ENCODE peak calls at places on chromosomes 1 and 21, in nine cellular contexts. C is fibroblast of lung, I is heart right ventricle, F is tibial nerve, R is astrocyte of the spinal cord, X is neural progenitor cell, S is heart left ventricle, A is fibroblast of mammary gland, W is choroid plexus epithelial cell. H is an unnamed sample.

GRCh38 chr1:92755541-92756351 is 29.2 kb downstream of the EVI5 start:
- DNase-seq in C (peak), I (peak), F (no peak), R (no peak), X (no peak), S (peak), A (peak), W (no peak), H (peak)

GRCh38 chr1:167943541-167943940 is 6.7 kb upstream of the MPC2 start:
- DNase-seq in C (no peak), I (no peak), F (no peak), R (no peak), X (no peak), S (no peak), A (no peak), W (no peak), H (no peak)

GRCh38 chr1:84541679-84542078 is 32.6 kb downstream of the CTBS start:
- DNase-seq in C (peak), I (no peak), F (no peak), R (no peak), X (peak), S (no peak), A (no peak), W (no peak), H (no peak)

GRCh38 chr1:93640656-93641440 is 40.8 kb downstream of the BCAR3 start:
- DNase-seq in C (no peak), I (no peak), F (no peak), R (no peak), X (no peak), S (no peak), A (no peak), W (no peak), H (no peak)

GRCh38 chr1:103106426-103107321 is 1.6 kb downstream of the COL11A1 start:
- DNase-seq in C (peak), I (no peak), F (peak), R (peak), X (peak), S (no peak), A (peak), W (peak), H (peak)

GRCh38 chr1:19432943-19433609 is 52.3 kb downstream of the CAPZB start:
- DNase-seq in C (peak), I (no peak), F (no peak), R (no peak), X (no peak), S (no peak), A (peak), W (no peak), H (no peak)

GRCh38 chr21:32314806-32315205 is 16.2 kb downstream of the MRAP start:
- DNase-seq in C (no peak), I (no peak), F (no peak), R (no peak), X (no peak), S (no peak), A (no peak), W (no peak), H (no peak)

GRCh38 chr1:189021577-189021976 is 1456.1 kb downstream of the BRINP3 start:
- DNase-seq in C (no peak), I (no peak), F (no peak), R (no peak), X (no peak), S (no peak), A (no peak), W (no peak), H (no peak)

GRCh38 chr1:183450086-183450485 is 22.2 kb upstream of the SMG7 start:
- DNase-seq in C (peak), I (no peak), F (no peak), R (no peak), X (no peak), S (no peak), A (peak), W (peak), H (no peak)

GRCh38 chr1:65762081-65762862 is 30.4 kb upstream of the PDE4B start:
- DNase-seq in C (peak), I (no peak), F (no peak), R (no peak), X (no peak), S (no peak), A (peak), W (no peak), H (peak)

GRCh38 chr1:58399176-58399575 is 147.3 kb downstream of the OMA1 start:
- DNase-seq in C (no peak), I (no peak), F (no peak), R (no peak), X (no peak), S (no peak), A (no peak), W (no peak), H (peak)

GRCh38 chr1:163307479-163308171 is 14.1 kb upstream of the NUF2 start:
- DNase-seq in C (peak), I (no peak), F (no peak), R (peak), X (no peak), S (no peak), A (peak), W (peak), H (peak)

GRCh38 chr1:168390261-168390660 is 109.6 kb downstream of the TBX19 start:
- DNase-seq in C (no peak), I (no peak), F (no peak), R (no peak), X (no peak), S (no peak), A (no peak), W (no peak), H (no peak)

GRCh38 chr1:225906467-225906866 is 17.5 kb upstream of the LEFTY1 start:
- DNase-seq in C (no peak), I (no peak), F (no peak), R (no peak), X (no peak), S (no peak), A (no peak), W (no peak), H (no peak)

GRCh38 chr1:909861-910310 is 13.8 kb upstream of the SAMD11 start:
- DNase-seq in C (no peak), I (no peak), F (no peak), R (no peak), X (peak), S (peak), A (no peak), W (no peak), H (no peak)

GRCh38 chr21:45301521-45302081 is 13.9 kb upstream of the POFUT2 start:
- DNase-seq in C (no peak), I (no peak), F (no peak), R (no peak), X (no peak), S (peak), A (no peak), W (no peak), H (no peak)

GRCh38 chr1:29875557-29876028 is 639.3 kb downstream of the PTPRU start:
- DNase-seq in C (no peak), I (no peak), F (no peak), R (no peak), X (no peak), S (no peak), A (no peak), W (no peak), H (no peak)

GRCh38 chr21:26934383-26934782 is 32.5 kb downstream of the ADAMTS5 start:
- DNase-seq in C (no peak), I (no peak), F (no peak), R (no peak), X (no peak), S (no peak), A (no peak), W (no peak), H (no peak)
- TF ChIP-seq CTCF in C (no peak), I (no peak), F (no peak), R (no peak), X (no peak), S (no peak), A (no peak), W (no peak), H (no peak)

DNA sequence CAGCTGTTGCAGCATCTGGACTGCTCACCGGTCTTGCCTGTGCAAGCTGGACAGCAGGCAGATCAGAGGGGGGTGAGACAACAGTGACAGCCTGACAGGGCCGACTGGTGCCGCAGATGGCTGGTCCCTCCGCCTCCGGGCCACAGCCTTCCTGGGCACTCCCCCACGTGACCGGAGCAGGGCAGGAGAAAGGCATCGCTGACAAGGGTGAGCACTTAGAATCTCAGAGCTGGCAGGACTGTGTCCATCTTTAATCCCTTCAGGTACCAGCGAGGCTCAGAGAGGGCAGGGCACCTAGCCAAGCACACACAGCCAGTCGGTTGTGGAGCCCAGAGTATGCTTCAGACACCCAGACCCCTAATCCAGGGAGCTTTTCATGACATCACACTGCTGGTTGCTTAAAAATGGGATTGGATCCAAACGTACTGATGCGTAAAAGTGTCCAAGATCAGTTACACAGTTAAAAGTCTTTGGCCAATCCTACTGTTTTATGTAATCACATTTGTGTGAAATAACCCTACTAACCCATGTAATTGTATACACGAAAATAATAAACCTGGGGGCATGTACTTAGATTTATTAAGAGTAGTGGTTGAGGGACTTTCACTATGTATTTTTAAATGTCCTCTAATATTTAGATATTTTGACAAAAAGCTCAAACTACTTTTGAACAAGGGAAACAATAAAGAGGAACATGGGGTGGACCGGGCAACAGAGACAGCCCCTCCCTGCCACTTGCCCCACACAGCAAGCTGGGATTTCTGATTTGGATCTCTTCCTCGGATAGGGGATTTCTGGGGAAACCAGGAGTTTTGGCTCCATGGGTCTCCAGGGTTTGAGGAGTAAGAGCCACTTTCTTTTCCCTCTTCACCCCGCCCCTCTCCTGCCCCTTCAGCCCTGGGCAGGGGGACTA is 758 bp upstream of the CNTN2 start:
- DNase-seq in C (no peak), I (no peak), F (no peak), R (no peak), X (no peak), S (no peak), A (no peak), W (no peak), H (no peak)
- H3K4me3 ChIP-seq in C (no peak), I (no peak), F (no peak), R (no peak), X (peak), S (no peak), A (no peak), W (no peak), H (no peak)

DNA sequence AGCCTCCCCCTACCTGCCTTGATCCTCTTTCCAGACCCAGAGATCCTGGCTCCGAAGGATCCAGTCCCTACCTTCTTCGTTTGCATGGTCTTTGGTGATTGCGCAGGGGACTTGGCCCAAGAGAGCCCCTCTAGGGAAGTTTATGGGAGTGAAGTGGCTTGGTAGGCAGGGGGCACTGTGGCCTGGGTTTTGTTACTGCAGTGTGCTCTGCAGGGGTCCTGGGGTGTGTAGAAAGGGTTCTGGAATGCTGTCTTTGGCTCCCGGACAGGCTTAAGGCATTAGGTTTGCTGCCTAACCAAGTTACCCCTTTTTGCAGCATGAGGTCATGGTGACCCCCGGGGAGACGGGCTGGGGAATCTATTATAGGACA is 3.8 kb downstream of the ATP8B2 start:
- DNase-seq in C (no peak), I (no peak), F (no peak), R (peak), X (peak), S (no peak), A (no peak), W (peak), H (peak)
- TF ChIP-seq CTCF in C (no peak), I (no peak), F (no peak), R (peak), X (peak), S (no peak), A (peak), W (peak), H (peak)

GRCh38 chr1:234489692-234490065 is 10.7 kb upstream of the TARBP1 start:
- DNase-seq in C (no peak), I (no peak), F (no peak), R (no peak), X (no peak), S (no peak), A (no peak), W (no peak), H (no peak)

GRCh38 chr1:234490789-234491479 is 12.0 kb upstream of the TARBP1 start:
- DNase-seq in C (no peak), I (no peak), F (no peak), R (no peak), X (no peak), S (no peak), A (no peak), W (no peak), H (no peak)

GRCh38 chr1:234486858-234487830 is 8.2 kb upstream of the TARBP1 start:
- DNase-seq in C (peak), I (no peak), F (peak), R (peak), X (no peak), S (no peak), A (peak), W (peak), H (peak)

GRCh38 chr1:234488054-234488953 is 9.3 kb upstream of the TARBP1 start:
- DNase-seq in C (no peak), I (no peak), F (no peak), R (no peak), X (no peak), S (no peak), A (no peak), W (no peak), H (no peak)

GRCh38 chr1:234488954-234489691 is 10.1 kb upstream of the TARBP1 start:
- DNase-seq in C (no peak), I (no peak), F (no peak), R (no peak), X (no peak), S (no peak), A (no peak), W (no peak), H (no peak)
- H3K4me3 ChIP-seq in C (no peak), I (no peak), F (no peak), R (no peak), X (no peak), S (no peak), A (no peak), W (no peak), H (no peak)

GRCh38 chr1:205444300-205444930 is 11.4 kb downstream of the BLACAT1 start:
- DNase-seq in C (no peak), I (no peak), F (no peak), R (no peak), X (no peak), S (peak), A (no peak), W (no peak), H (no peak)

GRCh38 chr1:205446828-205447227 is 9.0 kb downstream of the BLACAT1 start:
- DNase-seq in C (no peak), I (peak), F (no peak), R (no peak), X (peak), S (no peak), A (no peak), W (no peak), H (no peak)

GRCh38 chr1:205444931-205445652 is 10.8 kb downstream of the BLACAT1 start:
- DNase-seq in C (no peak), I (peak), F (no peak), R (no peak), X (peak), S (no peak), A (no peak), W (no peak), H (no peak)

GRCh38 chr1:205443585-205444299 is 12.1 kb downstream of the BLACAT1 start:
- DNase-seq in C (no peak), I (no peak), F (no peak), R (no peak), X (no peak), S (peak), A (no peak), W (no peak), H (no peak)

DNA sequence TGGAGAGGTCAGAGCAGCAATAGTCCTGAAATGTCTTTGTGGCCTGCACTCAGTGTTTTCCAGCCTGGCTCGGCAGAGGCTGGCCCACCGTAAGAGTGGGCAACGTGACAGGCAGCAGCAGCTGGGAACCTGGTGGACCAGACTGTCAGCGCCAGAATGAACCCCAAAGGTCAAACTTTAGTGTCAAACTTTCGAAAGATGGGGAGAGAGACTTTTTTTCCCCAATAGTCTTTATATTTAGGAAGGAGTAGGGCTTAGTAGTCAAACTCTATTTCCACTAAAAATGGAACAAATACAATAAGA is 10.2 kb downstream of the BLACAT1 start:
- DNase-seq in C (no peak), I (no peak), F (no peak), R (no peak), X (no peak), S (no peak), A (no peak), W (no peak), H (no peak)
- TF ChIP-seq CTCF in C (no peak), I (no peak), F (no peak), R (no peak), X (no peak), S (no peak), A (no peak), W (no peak), H (no peak)

GRCh38 chr1:203628185-203628996 is 1.8 kb downstream of the ATP2B4 start:
- DNase-seq in C (peak), I (peak), F (peak), R (peak), X (peak), S (peak), A (peak), W (peak), H (peak)
- H3K4me3 ChIP-seq in C (peak), I (peak), F (peak), R (peak), X (peak), S (peak), A (peak), W (peak), H (peak)

DNA sequence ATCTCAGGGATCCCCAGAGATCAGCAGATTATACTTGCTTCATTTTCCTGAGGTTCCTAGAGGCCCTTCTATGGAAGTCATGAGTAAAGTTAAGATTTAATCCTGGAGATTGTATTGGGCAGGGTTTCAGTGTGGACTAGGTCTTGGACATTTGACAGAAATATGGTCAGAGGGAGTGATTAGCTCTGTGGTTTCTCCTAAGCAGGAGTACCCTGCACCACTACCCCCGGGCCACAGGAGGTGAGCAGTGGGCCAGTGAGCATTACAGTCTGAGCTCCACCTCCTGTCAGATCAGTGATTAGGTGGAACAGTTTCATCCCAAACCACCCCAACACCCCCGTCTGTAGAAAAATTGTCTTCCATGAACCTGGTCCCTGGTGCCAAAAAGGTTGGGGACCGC is 43.2 kb downstream of the PHACTR4 start:
- DNase-seq in C (no peak), I (no peak), F (no peak), R (peak), X (no peak), S (no peak), A (peak), W (peak), H (no peak)
- TF ChIP-seq CTCF in C (no peak), I (no peak), F (no peak), R (no peak), X (no peak), S (no peak), A (no peak), W (peak), H (no peak)

DNA sequence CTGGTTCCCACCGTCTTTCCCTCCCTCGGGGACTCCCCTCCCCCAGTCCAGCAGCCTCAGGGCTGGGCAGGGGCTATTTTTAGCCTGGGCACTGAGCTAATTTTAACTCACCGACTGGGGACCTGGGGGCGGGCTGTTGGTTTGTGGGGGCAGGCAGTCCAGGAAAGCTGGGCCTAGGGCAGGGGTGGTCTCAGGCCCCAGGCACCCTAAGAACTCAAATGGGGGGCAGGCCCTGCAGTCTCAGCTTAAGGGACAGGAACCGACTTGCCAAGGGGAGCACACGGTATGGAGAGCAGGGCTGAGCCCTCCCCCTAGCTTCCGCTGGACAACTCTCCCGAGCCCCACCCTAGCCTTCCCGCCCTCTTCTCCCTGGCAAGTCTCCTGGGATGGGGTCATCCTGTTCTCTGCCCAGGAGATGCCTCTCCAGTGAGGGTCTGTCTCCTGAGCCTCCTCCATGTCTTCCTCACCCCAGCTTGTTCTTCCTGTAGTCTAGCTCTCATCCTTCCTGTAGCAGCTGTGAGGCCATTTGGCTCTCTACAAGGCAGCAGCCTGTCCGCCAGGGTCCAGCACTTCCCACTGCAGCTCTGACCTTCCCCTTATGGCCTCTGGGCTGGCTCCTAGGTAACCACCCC is 10.1 kb downstream of the MEF2D start:
- DNase-seq in C (no peak), I (peak), F (no peak), R (no peak), X (peak), S (peak), A (peak), W (no peak), H (peak)
- H3K4me3 ChIP-seq in C (peak), I (peak), F (peak), R (no peak), X (peak), S (peak), A (no peak), W (peak), H (peak)

GRCh38 chr1:6634278-6635052 is 9.8 kb downstream of the THAP3 start:
- DNase-seq in C (peak), I (peak), F (peak), R (peak), X (peak), S (peak), A (peak), W (peak), H (peak)
- TF ChIP-seq CTCF in C (peak), I (peak), F (peak), R (peak), X (peak), S (peak), A (peak), W (peak), H (peak)